ENCODE peak calls at places on chromosomes 2 and 18, in ten cellular contexts. G is hepatocyte; E is RPMI7951; S is A673; J is mucosa of gallbladder; M is Right ventricle myocardium superior; R is small intestine; F is AG04450; X is ACHN; H is stimulated activated CD4-positive, alpha-beta T cell treated with anti-CD3 and anti-CD28 coated beads, Interleukin-12 subunit alpha, Interleukin-12 subunit beta, amount 100 ng/mL, for 4 hours. T is an unnamed sample.
A peak's percentile ranks its signal among the peaks of the same experiment; 100 is the strongest.

GRCh38 chr18:48074929-48075706 is 144.7 kb upstream of the SMAD2 start:
- DNase-seq in G (no peak), E (no peak), S (no peak), J (no peak), M (no peak), R (no peak), F (no peak), X (no peak), H (no peak), T (no peak)

GRCh38 chr2:17646096-17646554 is 105.6 kb downstream of the VSNL1 start:
- DNase-seq in G (peak; percentile 82), E (peak; percentile 75), S (peak; percentile 83), J (peak; percentile 73), M (no peak), R (peak; percentile 70), F (peak; percentile 72), X (peak; percentile 78), H (peak; percentile 24), T (no peak)

GRCh38 chr2:111896576-111896975 is 1.8 kb upstream of the MERTK start:
- DNase-seq in G (no peak), E (no peak), S (no peak), J (no peak), M (no peak), R (no peak), F (no peak), X (no peak), H (no peak), T (no peak)

GRCh38 chr2:30655211-30655610 is 152.0 kb downstream of the CAPN13 start:
- DNase-seq in G (no peak), E (no peak), S (no peak), J (no peak), M (no peak), R (no peak), F (no peak), X (no peak), H (no peak), T (no peak)

GRCh38 chr18:22391571-22392359 is 25.9 kb downstream of the CTAGE1 start:
- DNase-seq in G (peak; percentile 65), E (peak; percentile 96), S (peak; percentile 39), J (no peak), M (no peak), R (peak; percentile 87), F (peak; percentile 65), X (peak; percentile 72), H (no peak), T (no peak)

GRCh38 chr2:17413031-17413430 is 105.2 kb downstream of the RAD51AP2 start:
- DNase-seq in G (no peak), E (no peak), S (no peak), J (no peak), M (no peak), R (no peak), F (no peak), X (no peak), H (no peak), T (no peak)

GRCh38 chr2:32264422-32265149 is at the start of gene NLRC4:
- DNase-seq in G (no peak), E (no peak), S (no peak), J (no peak), M (no peak), R (no peak), F (no peak), X (no peak), H (no peak), T (peak; percentile 24)

GRCh38 chr2:113679457-113679856 is 52.4 kb downstream of the RABL2A start:
- DNase-seq in G (no peak), E (no peak), S (no peak), J (no peak), M (no peak), R (no peak), F (no peak), X (no peak), H (no peak), T (no peak)

GRCh38 chr2:118319271-118319684 is 231.0 kb downstream of the INSIG2 start:
- DNase-seq in G (no peak), E (no peak), S (no peak), J (no peak), M (no peak), R (no peak), F (no peak), X (no peak), H (no peak), T (no peak)

GRCh38 chr18:36693931-36694661 is 134.7 kb downstream of the TPGS2 start:
- DNase-seq in G (peak; percentile 52), E (peak; percentile 80), S (no peak), J (no peak), M (no peak), R (peak; percentile 11), F (peak; percentile 44), X (no peak), H (no peak), T (no peak)

GRCh38 chr2:161063074-161063945 is 96.9 kb upstream of the TANK start:
- DNase-seq in G (peak; percentile 91), E (peak; percentile 76), S (peak; percentile 84), J (peak; percentile 81), M (peak; percentile 59), R (peak; percentile 69), F (peak; percentile 67), X (peak; percentile 84), H (peak; percentile 51), T (no peak)

GRCh38 chr2:108220942-108221541 is 18.7 kb upstream of the SULT1C3 start:
- DNase-seq in G (no peak), E (no peak), S (no peak), J (no peak), M (peak; percentile 68), R (no peak), F (no peak), X (no peak), H (no peak), T (no peak)

GRCh38 chr2:108980076-108980475 is 8.9 kb downstream of the EDAR start:
- DNase-seq in G (no peak), E (no peak), S (no peak), J (no peak), M (no peak), R (no peak), F (no peak), X (peak; percentile 20), H (no peak), T (no peak)

GRCh38 chr2:37635359-37636208 is 35.9 kb downstream of the CDC42EP3 start:
- DNase-seq in G (peak; percentile 30), E (peak; percentile 98), S (no peak), J (peak; percentile 30), M (no peak), R (peak; percentile 22), F (no peak), X (no peak), H (peak; percentile 45), T (no peak)

GRCh38 chr18:49019446-49020045 is 68.8 kb upstream of the SMAD7 start:
- DNase-seq in G (peak; percentile 28), E (no peak), S (no peak), J (no peak), M (no peak), R (no peak), F (no peak), X (no peak), H (no peak), T (peak; percentile 13)

GRCh38 chr18:48408727-48409590 is at the start of gene ZBTB7C:
- DNase-seq in G (peak; percentile 69), E (peak; percentile 28), S (peak; percentile 37), J (no peak), M (peak; percentile 59), R (peak; percentile 30), F (no peak), X (peak; percentile 33), H (peak; percentile 13), T (peak; percentile 29)

GRCh38 chr2:25044990-25045389 is 3.1 kb downstream of the EFR3B start:
- DNase-seq in G (no peak), E (no peak), S (no peak), J (no peak), M (no peak), R (no peak), F (no peak), X (no peak), H (no peak), T (no peak)

GRCh38 chr2:25201265-25201664 is 32.9 kb upstream of the POMC start:
- DNase-seq in G (no peak), E (no peak), S (no peak), J (no peak), M (no peak), R (no peak), F (no peak), X (no peak), H (no peak), T (no peak)

GRCh38 chr2:221488134-221488807 is 83.8 kb downstream of the EPHA4 start:
- DNase-seq in G (no peak), E (no peak), S (no peak), J (no peak), M (no peak), R (no peak), F (no peak), X (no peak), H (no peak), T (no peak)

GRCh38 chr18:46071894-46072867 is at the start of gene PSTPIP2:
- DNase-seq in G (peak; percentile 82), E (peak; percentile 45), S (peak; percentile 76), J (peak; percentile 70), M (peak; percentile 87), R (peak; percentile 60), F (no peak), X (peak; percentile 55), H (peak; percentile 63), T (peak; percentile 39)

GRCh38 chr2:100612388-100613000 is 49.7 kb downstream of the PDCL3 start:
- DNase-seq in G (no peak), E (no peak), S (no peak), J (no peak), M (no peak), R (no peak), F (no peak), X (no peak), H (no peak), T (no peak)

GRCh38 chr2:110095994-110096633 is 19.5 kb downstream of the MALL start:
- DNase-seq in G (no peak), E (no peak), S (no peak), J (no peak), M (no peak), R (no peak), F (no peak), X (no peak), H (no peak), T (no peak)

GRCh38 chr2:241563981-241564595 is 5.5 kb downstream of the BOK start:
- DNase-seq in G (peak; percentile 52), E (no peak), S (no peak), J (no peak), M (peak; percentile 39), R (no peak), F (no peak), X (no peak), H (no peak), T (no peak)

GRCh38 chr2:238101891-238102841 is 2.0 kb downstream of the ESPNL start:
- DNase-seq in G (peak; percentile 3), E (no peak), S (no peak), J (no peak), M (no peak), R (no peak), F (no peak), X (no peak), H (no peak), T (no peak)

GRCh38 chr2:120402070-120402440 is 56.1 kb downstream of the INHBB start:
- DNase-seq in G (no peak), E (no peak), S (no peak), J (no peak), M (no peak), R (no peak), F (no peak), X (no peak), H (no peak), T (no peak)

GRCh38 chr2:235712176-235712575 is 218.3 kb downstream of the AGAP1 start:
- DNase-seq in G (no peak), E (no peak), S (no peak), J (no peak), M (no peak), R (no peak), F (no peak), X (no peak), H (no peak), T (no peak)

GRCh38 chr2:42929985-42930581 is 137.7 kb upstream of the HAAO start:
- DNase-seq in G (no peak), E (no peak), S (no peak), J (peak; percentile 59), M (no peak), R (no peak), F (no peak), X (no peak), H (no peak), T (no peak)

GRCh38 chr2:9951272-9951521 is 296 bp upstream of the GRHL1 start:
- DNase-seq in G (no peak), E (no peak), S (no peak), J (no peak), M (no peak), R (no peak), F (no peak), X (no peak), H (no peak), T (no peak)